ENCODE peak calls at places on chromosomes 12 and 14, in nine cellular contexts. F is breast epithelium, S is heart left ventricle, X is lower leg skin, T is fibroblast of pulmonary artery, J is GM06990, G is AG04449, I is fibroblast of villous mesenchyme, N is fibroblast of the aortic adventitia. W is an unnamed sample.
A peak's percentile ranks its signal among the peaks of the same experiment; 100 is the strongest.

GRCh38 chr12:54024127-54024526 is 4.1 kb upstream of the HOXC6 start:
- DNase-seq in F (no peak), S (no peak), X (no peak), T (no peak), J (no peak), G (no peak), I (no peak), N (no peak), W (no peak)

GRCh38 chr14:24871302-24871701 is 178.6 kb downstream of the STXBP6 start:
- DNase-seq in F (no peak), S (no peak), X (no peak), T (no peak), J (no peak), G (no peak), I (peak; percentile 34), N (no peak), W (peak; percentile 1)

GRCh38 chr12:59164226-59164625 is 243.9 kb upstream of the LRIG3 start:
- DNase-seq in F (no peak), S (no peak), X (no peak), T (no peak), J (no peak), G (no peak), I (no peak), N (peak; percentile 27), W (no peak)

GRCh38 chr14:72851660-72852059 is 42.2 kb downstream of the DPF3 start:
- DNase-seq in F (no peak), S (no peak), X (no peak), T (no peak), J (no peak), G (no peak), I (no peak), N (no peak), W (no peak)

GRCh38 chr12:66942741-66943465 is 264.0 kb upstream of the GRIP1 start:
- DNase-seq in F (no peak), S (no peak), X (no peak), T (no peak), J (no peak), G (no peak), I (no peak), N (no peak), W (no peak)

GRCh38 chr12:1171657-1172056 is 180.6 kb downstream of the ERC1 start:
- DNase-seq in F (no peak), S (no peak), X (no peak), T (no peak), J (no peak), G (no peak), I (no peak), N (no peak), W (peak; percentile 60)

GRCh38 chr12:51886021-51886710 is 1.7 kb upstream of the ANKRD33 start:
- DNase-seq in F (peak; percentile 85), S (peak; percentile 82), X (peak; percentile 91), T (peak; percentile 99), J (no peak), G (peak; percentile 88), I (peak; percentile 96), N (peak; percentile 94), W (peak; percentile 80)

GRCh38 chr12:118358607-118359540 is 13.8 kb downstream of the TAOK3 start:
- DNase-seq in F (no peak), S (no peak), X (no peak), T (no peak), J (no peak), G (no peak), I (peak; percentile 56), N (no peak), W (no peak)

GRCh38 chr14:94047581-94047980 is 21.4 kb downstream of the OTUB2 start:
- DNase-seq in F (no peak), S (no peak), X (no peak), T (no peak), J (no peak), G (no peak), I (no peak), N (no peak), W (no peak)

GRCh38 chr12:66025477-66025876 is 105.1 kb downstream of the LLPH start:
- DNase-seq in F (no peak), S (no peak), X (no peak), T (no peak), J (no peak), G (no peak), I (no peak), N (peak; percentile 66), W (no peak)

GRCh38 chr14:21055473-21056117 is 2.0 kb upstream of the RNASE8 start:
- DNase-seq in F (no peak), S (no peak), X (no peak), T (no peak), J (no peak), G (no peak), I (no peak), N (no peak), W (no peak)

DNA sequence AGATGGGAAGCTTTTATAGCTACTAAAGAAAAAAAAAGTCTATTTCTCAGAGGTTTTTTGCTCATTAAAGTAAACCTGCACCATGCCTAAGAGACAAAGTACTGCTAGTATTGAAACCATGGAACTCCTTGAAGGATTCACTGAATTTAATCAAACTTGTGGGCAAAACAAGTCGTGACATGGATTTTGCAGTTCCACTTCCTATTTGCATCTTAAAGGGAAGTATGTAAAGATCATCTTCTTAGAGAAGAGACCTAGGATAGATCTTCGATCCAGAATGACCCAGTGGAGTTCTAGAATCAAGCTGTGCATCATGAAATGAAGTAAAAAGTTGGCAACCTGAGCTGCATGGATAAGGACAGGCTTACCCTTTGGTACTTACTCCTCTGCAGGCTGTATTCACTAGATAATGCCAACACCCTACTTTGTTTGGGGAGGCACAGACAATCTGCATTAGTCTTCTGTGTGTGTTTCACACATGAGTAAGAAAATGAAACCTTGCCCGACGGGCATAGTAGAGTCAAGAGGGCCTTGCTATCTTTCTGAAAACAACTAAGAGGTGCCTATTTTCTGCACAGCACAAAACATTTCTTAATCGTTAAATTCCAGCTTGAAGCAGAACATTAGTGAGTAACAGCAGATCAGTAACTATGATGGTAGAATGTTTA is 1.9 kb downstream of the GNG2 start:
- DNase-seq in F (no peak), S (no peak), X (no peak), T (no peak), J (no peak), G (no peak), I (peak; percentile 13), N (no peak), W (no peak)
- H3K4me3 ChIP-seq in F (peak overlapping the region; percentile 26), S (peak overlapping the region; percentile 51), X (no peak overlapping the region), T (peak overlapping the region; percentile 36), J (peak overlapping the region; percentile 78), G (peak overlapping the region; percentile 9), I (peak overlapping the region; percentile 29), N (no peak overlapping the region), W (no peak overlapping the region)

DNA sequence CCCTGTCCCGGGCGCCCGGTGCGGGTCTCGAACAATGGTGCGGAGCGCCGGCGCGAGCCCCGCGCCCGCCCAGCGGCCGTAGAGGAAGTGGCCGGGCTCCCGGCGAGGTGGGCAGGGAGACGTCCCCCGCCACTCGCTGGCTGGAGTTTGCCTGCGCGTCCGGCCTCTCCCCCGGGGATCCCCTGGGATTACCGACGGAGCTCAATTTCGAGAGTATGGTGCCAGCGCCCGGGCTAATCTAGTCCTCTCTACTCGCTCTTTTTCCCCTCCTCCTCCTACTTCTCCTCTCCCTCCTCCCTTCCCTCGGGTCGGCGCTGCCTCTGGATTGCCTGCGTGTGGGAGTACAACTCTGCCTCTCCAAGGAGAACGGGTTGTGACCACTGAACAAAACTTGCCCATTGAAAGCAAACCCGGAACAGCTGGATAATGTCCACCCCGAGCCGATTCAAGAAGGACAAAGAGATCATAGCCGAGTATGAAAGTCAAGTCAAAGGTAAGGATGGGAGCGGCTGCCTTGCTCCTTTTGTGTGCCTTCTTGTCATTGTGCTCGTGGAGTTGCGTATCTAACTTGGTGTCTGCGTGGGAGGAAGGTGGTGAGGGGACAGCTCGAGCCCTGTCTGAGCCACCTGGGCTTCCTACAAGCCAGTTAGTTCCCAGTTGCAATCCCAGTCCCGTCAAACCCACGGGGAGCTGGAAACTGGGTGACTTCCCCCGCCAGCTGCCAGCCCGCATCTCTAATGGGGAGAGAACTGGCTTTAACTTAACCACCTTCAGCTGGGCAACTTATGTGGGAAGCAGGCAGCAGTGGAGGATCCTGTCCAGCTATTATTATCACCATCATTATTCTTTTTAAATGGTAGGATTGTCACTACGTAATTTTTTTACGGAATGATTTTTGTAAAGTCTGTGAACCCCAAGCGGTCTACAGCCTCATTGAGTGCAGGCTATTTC is at the start of gene SRGAP1:
- DNase-seq in F (peak; percentile 55), S (peak; percentile 71), X (peak; percentile 48), T (peak; percentile 91), J (no peak), G (no peak), I (peak; percentile 79), N (peak; percentile 87), W (peak; percentile 56)
- TF ChIP-seq CTCF in F (no peak), S (no peak), X (no peak), T (peak; percentile 37), J (no peak), G (peak; percentile 36), I (peak; percentile 23), N (peak; percentile 39), W (no peak)

DNA sequence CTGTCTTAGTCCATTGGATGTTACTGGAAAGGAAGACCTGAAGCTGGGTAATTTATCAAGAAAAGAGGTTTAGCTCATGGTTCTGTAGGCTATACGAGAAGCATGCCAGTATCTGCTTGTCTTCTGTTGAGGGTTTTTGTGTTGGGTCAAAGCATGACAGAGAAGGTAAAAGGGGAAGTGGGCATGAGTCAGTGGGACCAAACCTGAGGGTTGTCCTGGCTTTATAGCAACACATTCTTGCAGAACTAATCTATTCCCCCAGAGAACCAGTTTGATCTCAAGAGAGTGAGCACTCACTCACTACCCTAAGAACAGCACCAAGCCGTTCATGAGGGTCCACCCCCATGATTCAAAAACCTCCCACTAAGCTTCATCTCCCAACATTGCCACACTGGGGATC is 19.0 kb upstream of the KRAS start:
- DNase-seq in F (no peak), S (no peak), X (no peak), T (no peak), J (no peak), G (no peak), I (no peak), N (no peak), W (no peak)
- H3K4me3 ChIP-seq in F (no peak overlapping the region), S (no peak overlapping the region), X (no peak overlapping the region), T (no peak overlapping the region), J (no peak overlapping the region), G (no peak overlapping the region), I (no peak overlapping the region), N (no peak overlapping the region), W (no peak overlapping the region)

GRCh38 chr12:115571027-115571426 is 706.5 kb downstream of the MED13L start:
- DNase-seq in F (no peak), S (no peak), X (no peak), T (no peak), J (no peak), G (no peak), I (no peak), N (no peak), W (no peak)

GRCh38 chr12:115570271-115570777 is 707.2 kb downstream of the MED13L start:
- DNase-seq in F (no peak), S (no peak), X (no peak), T (no peak), J (no peak), G (no peak), I (peak; percentile 1), N (peak; percentile 13), W (peak; percentile 49)

GRCh38 chr12:115572440-115572839 is 705.1 kb downstream of the MED13L start:
- DNase-seq in F (no peak), S (no peak), X (no peak), T (peak; percentile 34), J (peak; percentile 76), G (no peak), I (peak; percentile 38), N (peak; percentile 31), W (no peak)

GRCh38 chr12:115571446-115571845 is 706.0 kb downstream of the MED13L start:
- DNase-seq in F (no peak), S (no peak), X (no peak), T (no peak), J (no peak), G (no peak), I (no peak), N (no peak), W (no peak)

GRCh38 chr12:115569694-115570093 is 707.8 kb downstream of the MED13L start:
- DNase-seq in F (no peak), S (no peak), X (no peak), T (no peak), J (no peak), G (no peak), I (no peak), N (no peak), W (no peak)
- TF ChIP-seq CTCF in F (no peak), S (no peak), X (no peak), T (no peak), J (no peak), G (no peak), I (no peak), N (no peak), W (no peak)